ENCODE peak calls at places on chromosome 12, in eight cellular contexts. Z is chondrocyte, A is left ventricle myocardium inferior, F is HFFc6, J is AG10803, S is NB4, Y is psoas muscle, E is BE2C. W is an unnamed sample.

GRCh38 chr12:21334771-21335325 is at the start of gene SLCO1A2:
- DNase-seq in Z (no peak), A (no peak), F (no peak), J (no peak), S (no peak), Y (no peak), E (no peak), W (no peak)

GRCh38 chr12:88951177-88951576 is 370.9 kb upstream of the KITLG start:
- DNase-seq in Z (no peak), A (no peak), F (no peak), J (no peak), S (no peak), Y (no peak), E (no peak), W (no peak)

GRCh38 chr12:80257920-80258319 is 158.6 kb downstream of the OTOGL start:
- DNase-seq in Z (no peak), A (no peak), F (no peak), J (no peak), S (no peak), Y (no peak), E (no peak), W (no peak)

GRCh38 chr12:108063192-108063591 is 65.9 kb upstream of the WSCD2 start:
- DNase-seq in Z (no peak), A (no peak), F (no peak), J (peak; percentile 2), S (peak; percentile 56), Y (no peak), E (no peak), W (no peak)

GRCh38 chr12:93358058-93358457 is 19.7 kb upstream of the NUDT4 start:
- DNase-seq in Z (no peak), A (no peak), F (no peak), J (no peak), S (no peak), Y (no peak), E (no peak), W (no peak)

GRCh38 chr12:78863482-78864427 is 819 bp upstream of the SYT1 start:
- DNase-seq in Z (peak; percentile 83), A (peak; percentile 14), F (peak; percentile 35), J (peak; percentile 6), S (no peak), Y (peak; percentile 14), E (peak; percentile 83), W (peak; percentile 15)

GRCh38 chr12:55934343-55934742 is 3.4 kb downstream of the DGKA start:
- DNase-seq in Z (no peak), A (no peak), F (no peak), J (peak; percentile 55), S (peak; percentile 54), Y (no peak), E (no peak), W (no peak)

GRCh38 chr12:113231275-113232231 is 10.3 kb downstream of the TPCN1 start:
- DNase-seq in Z (no peak), A (no peak), F (no peak), J (peak; percentile 48), S (no peak), Y (no peak), E (no peak), W (no peak)

GRCh38 chr12:102948941-102949352 is 8.5 kb upstream of the ASCL1 start:
- DNase-seq in Z (no peak), A (peak; percentile 21), F (no peak), J (peak; percentile 24), S (peak; percentile 60), Y (peak; percentile 23), E (peak; percentile 78), W (peak; percentile 64)

GRCh38 chr12:55707841-55708694 is at the start of gene ITGA7:
- DNase-seq in Z (peak; percentile 86), A (peak; percentile 83), F (no peak), J (no peak), S (peak; percentile 41), Y (peak; percentile 78), E (peak; percentile 78), W (peak; percentile 71)

GRCh38 chr12:113214938-113215400 is 6.3 kb upstream of the TPCN1 start:
- DNase-seq in Z (no peak), A (peak; percentile 67), F (peak; percentile 99), J (peak; percentile 99), S (peak; percentile 100), Y (peak; percentile 72), E (no peak), W (no peak)

GRCh38 chr12:19434538-19434937 is 4.8 kb upstream of the AEBP2 start:
- DNase-seq in Z (no peak), A (no peak), F (no peak), J (no peak), S (peak; percentile 64), Y (no peak), E (no peak), W (no peak)

GRCh38 chr12:16531623-16532022 is 74.3 kb downstream of the LMO3 start:
- DNase-seq in Z (no peak), A (no peak), F (no peak), J (no peak), S (no peak), Y (no peak), E (no peak), W (no peak)

GRCh38 chr12:82505150-82505549 is 146.8 kb downstream of the METTL25 start:
- DNase-seq in Z (no peak), A (no peak), F (no peak), J (no peak), S (no peak), Y (no peak), E (no peak), W (no peak)

GRCh38 chr12:119090865-119091264 is 87.9 kb upstream of the HSPB8 start:
- DNase-seq in Z (no peak), A (no peak), F (no peak), J (no peak), S (no peak), Y (no peak), E (no peak), W (no peak)

GRCh38 chr12:123271182-123271491 is 519 bp downstream of the CDK2AP1 start:
- DNase-seq in Z (peak; percentile 48), A (peak; percentile 81), F (peak; percentile 49), J (peak; percentile 55), S (peak; percentile 85), Y (peak; percentile 82), E (peak; percentile 85), W (peak; percentile 63)
- TF ChIP-seq CTCF in Z (peak; percentile 70), A (peak; percentile 68), F (peak; percentile 59), J (peak; percentile 35), S (peak; percentile 42), Y (peak; percentile 73), E (peak; percentile 39), W (peak; percentile 58)

DNA sequence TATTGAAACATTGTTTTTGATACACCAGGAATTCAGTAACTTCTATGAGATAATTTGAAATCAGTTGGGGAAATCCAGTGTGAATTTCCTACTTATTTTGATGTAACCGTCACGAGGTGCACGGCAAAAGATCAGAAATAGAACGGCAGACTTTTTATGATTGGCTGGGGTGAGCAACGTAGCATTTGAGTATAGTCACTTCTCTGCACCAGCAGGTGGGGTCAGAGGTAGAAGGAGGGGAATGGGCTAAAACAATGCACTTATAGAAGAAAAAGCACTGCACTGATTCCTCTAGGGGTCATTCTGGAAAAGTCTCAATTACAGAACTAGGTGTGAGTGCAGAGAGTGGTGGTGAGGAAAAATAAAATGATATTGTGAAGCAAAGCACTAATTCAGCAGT is 7.9 kb upstream of the SSPN start:
- DNase-seq in Z (no peak), A (no peak), F (no peak), J (no peak), S (no peak), Y (no peak), E (no peak), W (no peak)
- TF ChIP-seq CTCF in Z (no peak), A (peak; percentile 23), F (peak; percentile 36), J (no peak), S (peak; percentile 19), Y (no peak), E (peak; percentile 32), W (peak; percentile 47)

GRCh38 chr12:74286254-74286653 is 251.4 kb upstream of the ATXN7L3B start:
- DNase-seq in Z (no peak), A (no peak), F (no peak), J (no peak), S (no peak), Y (no peak), E (no peak), W (no peak)
- TF ChIP-seq CTCF in Z (no peak), A (no peak), F (no peak), J (no peak), S (no peak), Y (no peak), E (no peak), W (no peak)

GRCh38 chr12:127280393-127281275 is 986.3 kb upstream of the TMEM132C start:
- DNase-seq in Z (no peak), A (peak; percentile 21), F (no peak), J (no peak), S (no peak), Y (peak; percentile 33), E (peak; percentile 52), W (peak; percentile 72)
- TF ChIP-seq CTCF in Z (peak; percentile 90), A (peak; percentile 85), F (peak; percentile 78), J (peak; percentile 43), S (no peak), Y (peak; percentile 49), E (peak; percentile 59), W (peak; percentile 100)

DNA sequence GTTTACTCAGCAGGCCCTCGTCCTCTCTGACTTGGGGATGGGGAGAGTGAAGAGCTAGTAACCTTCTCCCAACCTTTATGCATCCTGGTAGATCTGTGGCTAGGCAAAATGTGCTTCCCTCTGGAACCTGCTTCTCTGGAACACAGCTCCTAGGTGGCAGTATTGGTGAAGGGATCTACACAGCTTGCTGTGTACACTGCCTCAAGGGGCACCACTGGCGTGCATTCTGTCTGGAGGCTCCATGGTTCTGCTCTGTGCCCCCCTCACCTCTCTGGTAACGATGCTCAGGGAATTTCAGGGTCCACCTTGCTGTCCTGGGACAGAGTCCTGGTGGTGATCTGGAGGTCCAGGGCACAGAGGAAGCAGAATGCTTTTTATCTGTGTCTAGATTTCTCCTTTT is 43.5 kb upstream of the KCNA5 start:
- DNase-seq in Z (no peak), A (no peak), F (no peak), J (no peak), S (no peak), Y (no peak), E (no peak), W (no peak)
- TF ChIP-seq CTCF in Z (no peak), A (no peak), F (no peak), J (no peak), S (no peak), Y (no peak), E (no peak), W (no peak)